ENCODE peak calls at places on chromosomes 1 and 21, in five cellular contexts. X is IMR-90, K is mesenchymal stem cell, N is trophoblast cell, D is H1. B is an unnamed sample.

GRCh38 chr1:32464191-32464715 is 619 bp upstream of the ZBTB8B start:
- DNase-seq in X (peak; percentile 4), D (no peak), N (no peak), K (no peak), B (peak; percentile 35)

GRCh38 chr1:94406446-94406845 is 11.7 kb upstream of the ABCD3 start:
- DNase-seq in D (no peak), X (no peak), K (no peak), N (no peak), B (no peak)

GRCh38 chr1:186609183-186609582 is 71.0 kb downstream of the PTGS2 start:
- DNase-seq in D (no peak), K (no peak), N (peak; percentile 62), X (no peak), B (no peak)

GRCh38 chr1:170326221-170326620 is 180.5 kb downstream of the NTMT2 start:
- DNase-seq in K (no peak), N (no peak), D (no peak), X (no peak), B (no peak)

GRCh38 chr1:63833346-63834065 is 59.7 kb downstream of the ROR1 start:
- DNase-seq in N (peak; percentile 15), X (no peak), K (no peak), D (no peak), B (no peak)

GRCh38 chr1:3053366-3053980 is 15.5 kb upstream of the PRDM16 start:
- DNase-seq in K (no peak), D (no peak), N (no peak), X (no peak), B (no peak)

GRCh38 chr1:153260980-153261792 is 1.7 kb downstream of the LORICRIN start:
- DNase-seq in K (peak; percentile 1), N (peak; percentile 17), D (peak; percentile 74), X (no peak), B (peak; percentile 46)

GRCh38 chr21:27275294-27275927 is 308.5 kb upstream of the ADAMTS5 start:
- DNase-seq in K (peak; percentile 71), X (peak; percentile 88), N (peak; percentile 54), D (no peak), B (no peak)

GRCh38 chr1:119768778-119769177 is at the start of gene HMGCS2:
- DNase-seq in N (no peak), K (no peak), D (no peak), X (no peak), B (no peak)

GRCh38 chr21:44686843-44687561 is 5.0 kb upstream of the KRTAP12-1 start:
- DNase-seq in K (no peak), N (no peak), X (no peak), D (no peak), B (no peak)

GRCh38 chr1:145711213-145711651 is 4.1 kb upstream of the PDZK1 start:
- DNase-seq in K (no peak), D (no peak), X (no peak), N (no peak), B (no peak)

GRCh38 chr1:42933060-42933586 is 25.5 kb downstream of the SLC2A1 start:
- DNase-seq in D (no peak), K (no peak), N (no peak), X (no peak), B (no peak)

GRCh38 chr21:32410916-32411315 is 1.6 kb upstream of the EVA1C start:
- DNase-seq in K (no peak), X (no peak), N (no peak), D (no peak), B (no peak)

GRCh38 chr1:223726380-223727001 is 14.2 kb downstream of the CAPN2 start:
- DNase-seq in K (peak; percentile 98), D (peak; percentile 64), X (peak; percentile 98), N (peak; percentile 63), B (no peak)

GRCh38 chr21:17479606-17480005 is 33.2 kb upstream of the CXADR start:
- DNase-seq in D (no peak), X (no peak), K (no peak), N (no peak), B (no peak)

GRCh38 chr1:239854956-239855355 is 236.7 kb upstream of the FMN2 start:
- DNase-seq in D (no peak), X (no peak), N (no peak), K (no peak), B (no peak)

GRCh38 chr1:227388771-227389170 is 70.5 kb upstream of the CDC42BPA start:
- DNase-seq in K (no peak), N (peak; percentile 34), X (no peak), D (no peak), B (no peak)

GRCh38 chr1:183630748-183631147 is 4.8 kb downstream of the ARPC5 start:
- DNase-seq in K (no peak), X (peak; percentile 36), N (no peak), D (no peak), B (no peak)

GRCh38 chr1:101295212-101295611 is 58.4 kb downstream of the S1PR1 start:
- DNase-seq in D (no peak), K (no peak), X (no peak), N (peak; percentile 62), B (no peak)

GRCh38 chr1:34866762-34867109 is 7.2 kb upstream of the SMIM12 start:
- DNase-seq in K (no peak), X (no peak), N (no peak), D (no peak), B (no peak)
- H3K4me3 ChIP-seq in K (peak overlapping the region; percentile 84), X (peak overlapping the region; percentile 57), N (no peak overlapping the region), D (no peak overlapping the region), B (no peak overlapping the region)

GRCh38 chr1:26237230-26237966 is 3.4 kb downstream of the CEP85 start:
- DNase-seq in D (no peak), N (peak; percentile 8), X (peak; percentile 33), K (peak; percentile 63), B (no peak)

GRCh38 chr1:26234644-26235384 is 814 bp downstream of the CEP85 start:
- DNase-seq in X (peak; percentile 5), D (no peak), K (peak; percentile 61), N (peak; percentile 20), B (no peak)

GRCh38 chr1:26239936-26240335 is 5.9 kb downstream of the CEP85 start:
- DNase-seq in X (peak; percentile 6), N (no peak), K (no peak), D (no peak), B (no peak)

DNA sequence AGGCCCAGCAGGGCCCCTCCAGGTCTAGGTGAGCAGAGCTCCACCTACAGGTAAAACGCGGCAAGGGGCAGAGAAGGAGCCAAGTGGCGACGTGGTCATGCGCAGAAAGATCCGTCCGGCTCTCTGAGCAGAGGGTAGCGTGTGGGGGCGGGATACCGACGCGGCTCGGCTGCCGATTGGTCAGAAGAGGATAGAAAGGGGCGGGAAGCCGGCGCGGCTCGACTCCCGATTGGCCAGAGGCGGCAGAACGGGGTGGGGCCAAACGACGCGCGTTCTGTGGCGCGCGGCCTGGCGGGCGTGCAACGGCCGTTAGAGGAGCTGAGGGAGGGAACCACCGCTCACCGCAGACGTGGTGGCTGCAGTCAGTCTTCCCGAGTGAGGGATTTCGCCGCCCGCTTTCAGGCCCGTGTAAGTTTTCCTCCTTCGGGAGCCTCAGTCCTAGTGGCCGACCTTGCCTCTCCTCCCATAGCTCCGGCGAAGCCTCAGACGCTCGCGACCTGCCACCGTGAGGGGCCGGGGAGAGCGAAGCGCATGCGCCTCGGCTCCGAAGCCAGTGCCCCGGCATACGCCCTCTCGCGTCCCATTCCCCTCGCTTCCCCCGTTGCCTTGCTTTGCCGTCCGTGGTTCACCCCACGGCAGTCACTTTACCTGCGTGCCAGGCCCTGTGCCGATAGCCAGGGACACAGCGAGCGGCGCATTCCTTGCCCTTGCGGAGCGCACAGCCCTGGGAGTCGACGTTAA is at the start of gene CEP85:
- DNase-seq in X (peak; percentile 96), N (peak; percentile 100), K (peak; percentile 97), D (peak; percentile 99), B (peak; percentile 98)
- H3K14ac ChIP-seq in X (peak within 1 kb of the TSS; percentile 80), N (peak within 1 kb of the TSS; percentile 86), K (peak within 1 kb of the TSS; percentile 92), D (no peak within 1 kb of the TSS), B (peak within 1 kb of the TSS; percentile 60)

DNA sequence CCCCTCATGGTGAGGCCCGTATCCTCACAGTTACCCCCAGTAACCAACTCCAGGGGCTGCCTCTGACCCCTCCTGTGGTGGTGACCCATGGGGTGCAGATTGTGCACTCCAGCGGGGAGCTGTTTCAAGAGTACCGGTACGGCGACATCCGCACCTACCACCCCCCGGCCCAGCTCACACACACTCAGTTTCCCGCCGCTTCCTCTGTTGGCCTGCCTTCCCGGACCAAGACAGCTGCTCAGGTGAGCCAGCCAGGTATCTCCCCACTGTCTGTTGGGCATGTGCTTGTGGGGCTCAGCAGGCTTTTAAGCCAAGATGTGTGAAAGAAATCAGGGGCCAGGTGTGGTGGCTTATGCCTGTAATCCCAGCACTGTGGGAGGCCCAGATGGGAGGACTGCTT is 39.9 kb downstream of the ZBTB17 start:
- DNase-seq in D (no peak), X (no peak), N (no peak), K (no peak), B (no peak)
- H3K4me3 ChIP-seq in D (no peak overlapping the region), X (no peak overlapping the region), N (no peak overlapping the region), K (no peak overlapping the region), B (no peak overlapping the region)

GRCh38 chr1:230148768-230149469 is 81.9 kb downstream of the GALNT2 start:
- DNase-seq in D (no peak), N (no peak), X (no peak), K (no peak), B (no peak)

GRCh38 chr1:230149751-230150584 is 82.9 kb downstream of the GALNT2 start:
- DNase-seq in N (no peak), X (peak; percentile 32), K (no peak), D (no peak), B (no peak)

GRCh38 chr1:230146709-230147108 is 79.7 kb downstream of the GALNT2 start:
- DNase-seq in N (no peak), X (no peak), D (no peak), K (no peak), B (no peak)

GRCh38 chr1:230147253-230148193 is 80.5 kb downstream of the GALNT2 start:
- DNase-seq in D (no peak), X (no peak), K (peak; percentile 30), N (no peak), B (no peak)

GRCh38 chr1:230148194-230148581 is 81.2 kb downstream of the GALNT2 start:
- DNase-seq in X (no peak), N (no peak), D (no peak), K (no peak), B (no peak)
- H3K14ac ChIP-seq in X (no peak overlapping the region), N (no peak overlapping the region), D (no peak overlapping the region), K (no peak overlapping the region), B (no peak overlapping the region)

GRCh38 chr1:178580096-178580495 is 67.2 kb downstream of the TEX35 start:
- DNase-seq in D (no peak), K (no peak), N (no peak), X (no peak), B (no peak)

GRCh38 chr1:178578541-178578940 is 65.6 kb downstream of the TEX35 start:
- DNase-seq in K (no peak), X (no peak), D (no peak), N (no peak), B (no peak)

GRCh38 chr1:178577882-178578281 is 65.0 kb downstream of the TEX35 start:
- DNase-seq in N (no peak), K (no peak), D (no peak), X (no peak), B (no peak)

GRCh38 chr1:178579562-178579961 is 66.7 kb downstream of the TEX35 start:
- DNase-seq in D (no peak), N (no peak), X (no peak), K (no peak), B (no peak)

GRCh38 chr1:178579095-178579494 is 66.2 kb downstream of the TEX35 start:
- DNase-seq in K (no peak), X (no peak), D (no peak), N (no peak), B (no peak)
- H3K4me3 ChIP-seq in K (no peak overlapping the region), X (no peak overlapping the region), D (no peak overlapping the region), N (no peak overlapping the region), B (no peak overlapping the region)

GRCh38 chr1:108209456-108210108 is 9.4 kb upstream of the SLC25A24 start:
- DNase-seq in X (no peak), N (peak; percentile 8), K (no peak), D (no peak), B (no peak)
- H3K14ac ChIP-seq in X (no peak overlapping the region), N (no peak overlapping the region), K (no peak overlapping the region), D (no peak overlapping the region), B (no peak overlapping the region)

B was measured in neuronal stem cell.